ENCODE peak calls at places on chromosomes 16 and 17, in eight cellular contexts. E is AG04450, J is thoracic aorta, X is adrenal gland, V is HCT116, T is brain microvascular endothelial cell, N is PC-9, G is HL-60. C is an unnamed sample.

GRCh38 chr16:67283039-67283825 is 3.9 kb downstream of the PLEKHG4 start:
- DNase-seq in E (no peak), J (no peak), X (no peak), V (no peak), T (peak; percentile 26), N (no peak), G (no peak), C (no peak)

GRCh38 chr16:29232811-29233704 is 173.5 kb downstream of the NPIPB11 start:
- DNase-seq in E (no peak), J (no peak), X (no peak), V (no peak), T (no peak), N (no peak), G (no peak), C (no peak)

GRCh38 chr16:67884-68789 is 4.3 kb downstream of the RHBDF1 start:
- DNase-seq in E (no peak), J (no peak), X (no peak), V (no peak), T (no peak), N (no peak), G (no peak), C (no peak)

GRCh38 chr16:49651980-49652379 is 203.9 kb downstream of the ZNF423 start:
- DNase-seq in E (no peak), J (no peak), X (no peak), V (no peak), T (no peak), N (no peak), G (no peak), C (no peak)

GRCh38 chr16:50035468-50035992 is 10.5 kb downstream of the CNEP1R1 start:
- DNase-seq in E (no peak), J (no peak), X (no peak), V (no peak), T (no peak), N (no peak), G (no peak), C (no peak)

GRCh38 chr17:77721823-77722160 is 236.7 kb upstream of the TNRC6C start:
- DNase-seq in E (no peak), J (no peak), X (no peak), V (no peak), T (no peak), N (no peak), G (no peak), C (no peak)

GRCh38 chr17:34703533-34703932 is 124.2 kb downstream of the TMEM132E start:
- DNase-seq in E (peak; percentile 6), J (no peak), X (peak; percentile 60), V (no peak), T (peak; percentile 3), N (peak; percentile 15), G (peak; percentile 15), C (no peak)

GRCh38 chr17:9434502-9435113 is 141.0 kb downstream of the STX8 start:
- DNase-seq in E (no peak), J (no peak), X (no peak), V (no peak), T (peak; percentile 6), N (peak; percentile 50), G (no peak), C (no peak)

GRCh38 chr16:9048302-9048700 is 43.1 kb upstream of the HAPSTR1 start:
- DNase-seq in E (no peak), J (no peak), X (no peak), V (peak; percentile 29), T (no peak), N (no peak), G (no peak), C (no peak)

GRCh38 chr17:19019041-19019941 is 14.7 kb upstream of the FAM83G start:
- DNase-seq in E (no peak), J (no peak), X (no peak), V (no peak), T (no peak), N (no peak), G (no peak), C (no peak)

GRCh38 chr16:89136931-89137330 is 34.6 kb upstream of the CDH15 start:
- DNase-seq in E (no peak), J (no peak), X (no peak), V (no peak), T (no peak), N (no peak), G (no peak), C (no peak)

GRCh38 chr17:54967621-54968258 is 714 bp downstream of the COX11 start:
- DNase-seq in E (no peak), J (no peak), X (no peak), V (peak; percentile 31), T (peak; percentile 11), N (peak; percentile 5), G (no peak), C (peak; percentile 17)

GRCh38 chr17:36507266-36507665 is 20.8 kb downstream of the ZNHIT3 start:
- DNase-seq in E (no peak), J (no peak), X (no peak), V (no peak), T (no peak), N (no peak), G (no peak), C (no peak)

GRCh38 chr17:40534431-40535189 is 30.7 kb downstream of the CCR7 start:
- DNase-seq in E (no peak), J (no peak), X (no peak), V (no peak), T (no peak), N (no peak), G (no peak), C (no peak)

GRCh38 chr17:50180066-50180465 is 14.3 kb downstream of the SGCA start:
- DNase-seq in E (no peak), J (no peak), X (no peak), V (no peak), T (no peak), N (no peak), G (no peak), C (no peak)
- H3K27ac ChIP-seq in E (peak overlapping the region; percentile 57), J (peak overlapping the region; percentile 99), X (no peak overlapping the region), V (no peak overlapping the region), T (peak overlapping the region; percentile 98), N (no peak overlapping the region), G (no peak overlapping the region), C (no peak overlapping the region)

DNA sequence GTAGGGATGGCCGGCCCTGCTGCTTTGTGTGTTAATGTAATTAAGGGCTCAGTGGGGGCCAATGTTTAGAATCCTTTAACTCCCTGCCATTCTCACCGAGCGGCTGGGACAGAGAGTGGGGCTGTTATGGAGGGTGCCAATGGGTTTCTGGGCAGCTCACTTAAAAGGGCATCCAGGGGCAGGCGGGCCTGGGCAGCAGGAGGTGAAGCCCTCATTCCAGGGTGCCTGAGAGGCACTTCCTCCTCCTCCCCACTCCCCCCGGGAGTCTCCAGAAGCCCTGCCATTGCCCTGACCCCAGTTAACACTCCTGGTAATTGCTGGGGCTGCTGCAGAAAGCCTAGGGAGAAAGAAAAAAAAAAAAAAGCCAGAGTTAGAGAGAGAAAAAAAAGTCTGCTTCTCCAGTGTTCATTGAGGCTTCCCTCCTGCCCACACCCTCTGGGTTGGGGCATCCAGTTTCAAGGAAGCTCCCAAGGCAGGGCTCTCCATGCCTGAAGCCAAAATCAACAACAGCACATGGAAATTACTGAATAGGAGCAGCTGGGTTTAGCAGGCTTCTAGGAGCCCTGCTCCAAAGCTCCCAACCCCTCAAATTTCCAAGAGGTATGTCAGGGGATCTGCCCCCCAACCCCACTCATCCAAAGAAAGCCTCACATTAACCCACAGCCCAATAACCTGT is 28.0 kb downstream of the CUEDC1 start:
- DNase-seq in E (no peak), J (no peak), X (no peak), V (no peak), T (peak; percentile 30), N (peak; percentile 71), G (no peak), C (no peak)
- H3K27ac ChIP-seq in E (peak overlapping the region; percentile 47), J (no peak overlapping the region), X (no peak overlapping the region), V (peak overlapping the region; percentile 47), T (no peak overlapping the region), N (no peak overlapping the region), G (no peak overlapping the region), C (no peak overlapping the region)

GRCh38 chr16:48247311-48247710 is at the start of gene ABCC11:
- DNase-seq in E (no peak), J (no peak), X (no peak), V (no peak), T (no peak), N (no peak), G (no peak), C (no peak)

GRCh38 chr16:48244863-48245195 is 729 bp downstream of the LONP2 start:
- DNase-seq in E (no peak), J (no peak), X (no peak), V (no peak), T (no peak), N (no peak), G (no peak), C (peak; percentile 27)

GRCh38 chr16:48246066-48246465 is 1.3 kb downstream of the ABCC11 start:
- DNase-seq in E (no peak), J (no peak), X (no peak), V (no peak), T (no peak), N (no peak), G (no peak), C (no peak)

GRCh38 chr16:48244080-48244862 is at the start of gene LONP2:
- DNase-seq in E (peak; percentile 55), J (peak; percentile 62), X (peak; percentile 93), V (peak; percentile 84), T (peak; percentile 87), N (peak; percentile 90), G (peak; percentile 77), C (peak; percentile 78)
- H3K27ac ChIP-seq in E (peak within 1 kb of the TSS; percentile 52), J (peak within 1 kb of the TSS; percentile 82), X (peak within 1 kb of the TSS; percentile 81), V (peak within 1 kb of the TSS; percentile 93), T (peak within 1 kb of the TSS; percentile 71), N (peak within 1 kb of the TSS; percentile 74), G (peak within 1 kb of the TSS; percentile 83), C (peak within 1 kb of the TSS; percentile 56)

GRCh38 chr17:385836-386144 is 33.2 kb upstream of the RPH3AL start:
- DNase-seq in E (no peak), J (no peak), X (no peak), V (no peak), T (no peak), N (no peak), G (no peak), C (no peak)

GRCh38 chr17:383771-384621 is 31.4 kb upstream of the RPH3AL start:
- DNase-seq in E (no peak), J (no peak), X (no peak), V (no peak), T (no peak), N (no peak), G (no peak), C (no peak)

GRCh38 chr17:386145-386876 is 33.7 kb upstream of the RPH3AL start:
- DNase-seq in E (no peak), J (no peak), X (peak; percentile 87), V (peak; percentile 6), T (peak; percentile 12), N (peak; percentile 90), G (no peak), C (no peak)

GRCh38 chr17:385195-385835 is 32.7 kb upstream of the RPH3AL start:
- DNase-seq in E (no peak), J (no peak), X (peak; percentile 58), V (no peak), T (no peak), N (peak; percentile 44), G (no peak), C (no peak)

DNA sequence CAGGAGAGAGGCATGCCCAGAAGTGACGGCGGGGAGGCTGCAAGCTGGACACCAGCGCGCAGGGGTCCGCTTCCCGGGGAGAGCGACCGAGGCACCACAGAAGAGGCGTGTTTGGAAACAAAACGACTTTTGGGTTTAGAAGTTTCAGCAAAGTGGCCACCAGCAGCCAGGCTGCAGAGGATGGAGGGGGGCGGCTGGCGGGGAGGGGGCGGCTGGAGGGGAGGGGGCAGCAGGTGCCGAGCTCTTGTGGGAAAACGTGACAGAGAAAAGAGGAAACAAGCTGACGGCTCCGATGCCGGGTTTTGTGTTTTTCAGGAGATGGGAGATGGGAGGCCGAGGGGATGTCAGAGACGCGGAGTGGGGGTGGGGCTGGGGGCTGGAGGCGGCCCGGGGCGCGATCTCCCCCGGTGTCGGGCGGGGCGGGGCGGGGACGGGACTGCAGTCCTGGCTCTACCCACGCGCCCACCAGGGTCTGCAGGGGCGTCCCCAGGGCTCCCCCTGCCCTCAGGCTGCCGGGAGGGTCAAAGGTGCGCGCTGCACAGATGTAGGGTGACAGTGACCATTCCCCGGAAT is 32.1 kb upstream of the RPH3AL start:
- DNase-seq in E (no peak), J (no peak), X (peak; percentile 33), V (no peak), T (no peak), N (no peak), G (no peak), C (no peak)
- H3K27ac ChIP-seq in E (no peak overlapping the region), J (no peak overlapping the region), X (peak overlapping the region; percentile 17), V (peak overlapping the region; percentile 58), T (no peak overlapping the region), N (no peak overlapping the region), G (no peak overlapping the region), C (no peak overlapping the region)

C was measured in foreskin keratinocyte.